ENCODE peak calls at places on chromosomes 2 and 18, in ten cellular contexts. E is adrenal gland, P is T follicular helper cell, X is M059J, D is GM12865, Y is NCI-H1436, H is ACHN, S is SJSA1, A is Daoy, W is left cardiac atrium. F is an unnamed sample.

GRCh38 chr2:231397928-231398294 is 2.4 kb downstream of the B3GNT7 start:
- DNase-seq in E (no peak), P (no peak), X (no peak), D (no peak), Y (no peak), H (no peak), S (no peak), A (no peak), W (no peak), F (no peak)

GRCh38 chr2:35415282-35415681 is 940.3 kb upstream of the CRIM1 start:
- DNase-seq in E (no peak), P (no peak), X (no peak), D (no peak), Y (no peak), H (no peak), S (no peak), A (no peak), W (no peak), F (no peak)

GRCh38 chr2:30030361-30030760 is 109.0 kb upstream of the ALK start:
- DNase-seq in E (no peak), P (no peak), X (no peak), D (no peak), Y (no peak), H (no peak), S (no peak), A (no peak), W (no peak), F (no peak)

GRCh38 chr2:231604101-231604684 is 11.5 kb downstream of the TEX44 start:
- DNase-seq in E (peak; percentile 59), P (no peak), X (no peak), D (peak; percentile 71), Y (peak; percentile 89), H (no peak), S (no peak), A (no peak), W (peak; percentile 65), F (peak; percentile 46)

GRCh38 chr2:228642861-228643260 is 461.4 kb upstream of the SPHKAP start:
- DNase-seq in E (peak; percentile 67), P (no peak), X (no peak), D (no peak), Y (no peak), H (no peak), S (no peak), A (no peak), W (no peak), F (no peak)

GRCh38 chr2:46135230-46135555 is 162.0 kb upstream of the EPAS1 start:
- DNase-seq in E (no peak), P (no peak), X (no peak), D (no peak), Y (no peak), H (no peak), S (no peak), A (no peak), W (no peak), F (no peak)

GRCh38 chr18:23609390-23610008 is 23.2 kb upstream of the NPC1 start:
- DNase-seq in E (no peak), P (no peak), X (no peak), D (no peak), Y (no peak), H (no peak), S (no peak), A (no peak), W (no peak), F (no peak)

GRCh38 chr2:30688956-30689401 is 118.3 kb downstream of the CAPN13 start:
- DNase-seq in E (no peak), P (no peak), X (no peak), D (no peak), Y (no peak), H (no peak), S (no peak), A (no peak), W (no peak), F (no peak)

GRCh38 chr2:1552611-1553010 is 139.3 kb downstream of the TPO start:
- DNase-seq in E (no peak), P (no peak), X (no peak), D (no peak), Y (no peak), H (no peak), S (no peak), A (no peak), W (no peak), F (no peak)

GRCh38 chr2:217038001-217038400 is 178.1 kb upstream of the TNP1 start:
- DNase-seq in E (no peak), P (no peak), X (no peak), D (no peak), Y (no peak), H (no peak), S (no peak), A (no peak), W (no peak), F (no peak)

GRCh38 chr2:218027426-218028188 is 24.8 kb upstream of the TNS1 start:
- DNase-seq in E (no peak), P (no peak), X (no peak), D (no peak), Y (no peak), H (no peak), S (no peak), A (no peak), W (no peak), F (no peak)

F was measured in MG63.